ENCODE peak calls at places on chromosomes 4 and X, in four cellular contexts. K is heart left ventricle, U is ovary, N is WERI-Rb-1. P is an unnamed sample.

GRCh38 chr4:37431417-37431743 is 186.8 kb downstream of the NWD2 start:
- DNase-seq in K (no peak), N (no peak), U (no peak), P (no peak)

GRCh38 chr4:114036864-114037263 is 57.4 kb upstream of the ARSJ start:
- DNase-seq in K (no peak), U (no peak), N (no peak), P (no peak)

GRCh38 chrX:69257504-69258127 is 92.4 kb upstream of the PJA1 start:
- DNase-seq in K (no peak), N (no peak), U (no peak), P (no peak)

GRCh38 chrX:44244008-44244407 is 99.5 kb downstream of the EFHC2 start:
- DNase-seq in N (no peak), U (no peak), K (no peak), P (peak)

GRCh38 chr4:140004580-140005314 is 149.2 kb downstream of the MAML3 start:
- DNase-seq in N (peak), U (peak), K (peak), P (peak)

GRCh38 chr4:187865914-187866313 is 129.7 kb upstream of the ZFP42 start:
- DNase-seq in N (no peak), U (no peak), K (no peak), P (no peak)

GRCh38 chr4:155761916-155762315 is 3.1 kb downstream of the GUCY1B1 start:
- DNase-seq in K (no peak), N (no peak), U (no peak), P (no peak)

GRCh38 chr4:33149658-33150057 is 2429.5 kb downstream of the PCDH7 start:
- DNase-seq in K (no peak), N (no peak), U (no peak), P (no peak)

GRCh38 chrX:19879181-19879580 is 8.2 kb downstream of the SH3KBP1 start:
- DNase-seq in U (no peak), N (no peak), K (no peak), P (no peak)

GRCh38 chrX:147894332-147894870 is 17.3 kb upstream of the FMR1 start:
- DNase-seq in N (no peak), U (no peak), K (no peak), P (no peak)

GRCh38 chr4:102169345-102169744 is 175.9 kb downstream of the SLC39A8 start:
- DNase-seq in U (no peak), N (peak), K (no peak), P (no peak)

GRCh38 chr4:7067147-7067522 is 729 bp downstream of the GRPEL1 start:
- DNase-seq in K (peak), U (no peak), N (no peak), P (no peak)

GRCh38 chrX:7996414-7996813 is 69.2 kb upstream of the PNPLA4 start:
- DNase-seq in U (no peak), K (no peak), N (peak), P (no peak)

GRCh38 chr4:81030617-81031388 is at the start of gene BMP3:
- DNase-seq in U (peak), N (peak), K (no peak), P (no peak)

GRCh38 chr4:100108869-100109268 is 81.4 kb downstream of the DDIT4L start:
- DNase-seq in N (no peak), U (no peak), K (no peak), P (no peak)

GRCh38 chr4:971670-972500 is 1.5 kb downstream of the DGKQ start:
- DNase-seq in N (peak), K (no peak), U (no peak), P (no peak)

GRCh38 chr4:52173470-52174055 is 122.5 kb downstream of the SPATA18 start:
- DNase-seq in K (peak), U (peak), N (no peak), P (peak)

GRCh38 chrX:145549476-145549875 is 268.2 kb upstream of the SLITRK2 start:
- DNase-seq in U (no peak), K (no peak), N (no peak), P (no peak)

GRCh38 chr4:110503588-110504435 is 27.9 kb downstream of the ENPEP start:
- DNase-seq in N (no peak), K (no peak), U (no peak), P (no peak)

GRCh38 chrX:80306007-80306406 is 114.2 kb upstream of the TENT5D start:
- DNase-seq in K (no peak), N (no peak), U (no peak), P (no peak)

GRCh38 chr4:73731968-73732610 is 8.3 kb upstream of the CXCL8 start:
- DNase-seq in N (no peak), U (no peak), K (no peak), P (no peak)

GRCh38 chr4:106795326-106795725 is 240.8 kb downstream of the DKK2 start:
- DNase-seq in U (no peak), K (no peak), N (no peak), P (no peak)

GRCh38 chrX:130772313-130773140 is 130.5 kb downstream of the ENOX2 start:
- DNase-seq in U (no peak), K (no peak), N (no peak), P (peak)

GRCh38 chr4:61541474-61541873 is 341.3 kb downstream of the ADGRL3 start:
- DNase-seq in N (no peak), K (no peak), U (no peak), P (no peak)

GRCh38 chrX:34778961-34779360 is 121.9 kb upstream of the TMEM47 start:
- DNase-seq in U (no peak), N (no peak), K (no peak), P (peak)

GRCh38 chrX:65576160-65576559 is 41.6 kb upstream of the LAS1L start:
- DNase-seq in U (no peak), K (no peak), N (no peak), P (no peak)

GRCh38 chrX:30939928-30940327 is 50.9 kb upstream of the TAB3 start:
- DNase-seq in K (no peak), N (no peak), U (no peak), P (no peak)

GRCh38 chr4:41757521-41758156 is 9.1 kb upstream of the PHOX2B start:
- DNase-seq in U (no peak), N (no peak), K (no peak), P (no peak)

GRCh38 chrX:12950851-12951589 is 23.9 kb upstream of the TMSB4X start:
- DNase-seq in U (no peak), N (peak), K (peak), P (no peak)

GRCh38 chrX:37603938-37604409 is 32.5 kb downstream of the LANCL3 start:
- DNase-seq in K (peak), N (no peak), U (no peak), P (no peak)

GRCh38 chr4:139556735-139557505 is 901 bp upstream of the SETD7 start:
- DNase-seq in N (peak), K (peak), U (peak), P (no peak)

DNA sequence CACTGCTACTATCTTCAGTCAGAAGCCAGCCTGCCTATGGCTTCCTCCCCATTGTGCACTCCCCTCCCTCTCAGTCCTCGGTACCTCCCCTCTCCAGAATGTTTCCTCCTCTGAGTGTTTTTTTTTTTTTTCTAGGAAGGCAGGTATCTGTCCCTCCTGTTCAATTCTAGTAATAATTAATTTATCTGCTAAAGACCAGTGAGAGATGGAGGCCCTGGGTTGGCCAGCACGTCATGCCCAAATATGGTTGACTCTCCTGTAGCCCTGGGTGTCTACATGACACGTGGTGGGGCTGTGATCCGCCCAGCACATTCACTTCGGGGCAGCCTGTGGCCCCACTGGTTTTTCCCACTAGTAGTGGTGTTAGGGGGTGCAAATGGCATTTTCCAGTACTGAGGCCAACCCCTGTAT is 1.8 kb downstream of the FLNA start:
- DNase-seq in K (no peak), N (no peak), U (no peak), P (no peak)
- H3K4me3 ChIP-seq in K (no peak), N (no peak), U (peak), P (no peak)

GRCh38 chr4:77434299-77435092 is 171.1 kb upstream of the CXCL13 start:
- DNase-seq in U (peak), K (peak), N (no peak), P (no peak)

GRCh38 chr4:77437079-77437478 is 168.5 kb upstream of the CXCL13 start:
- DNase-seq in U (no peak), K (no peak), N (no peak), P (no peak)

GRCh38 chr4:77432702-77433101 is 172.9 kb upstream of the CXCL13 start:
- DNase-seq in K (no peak), N (no peak), U (no peak), P (no peak)

GRCh38 chr4:77430847-77431246 is 174.8 kb upstream of the CXCL13 start:
- DNase-seq in K (no peak), U (no peak), N (no peak), P (no peak)

DNA sequence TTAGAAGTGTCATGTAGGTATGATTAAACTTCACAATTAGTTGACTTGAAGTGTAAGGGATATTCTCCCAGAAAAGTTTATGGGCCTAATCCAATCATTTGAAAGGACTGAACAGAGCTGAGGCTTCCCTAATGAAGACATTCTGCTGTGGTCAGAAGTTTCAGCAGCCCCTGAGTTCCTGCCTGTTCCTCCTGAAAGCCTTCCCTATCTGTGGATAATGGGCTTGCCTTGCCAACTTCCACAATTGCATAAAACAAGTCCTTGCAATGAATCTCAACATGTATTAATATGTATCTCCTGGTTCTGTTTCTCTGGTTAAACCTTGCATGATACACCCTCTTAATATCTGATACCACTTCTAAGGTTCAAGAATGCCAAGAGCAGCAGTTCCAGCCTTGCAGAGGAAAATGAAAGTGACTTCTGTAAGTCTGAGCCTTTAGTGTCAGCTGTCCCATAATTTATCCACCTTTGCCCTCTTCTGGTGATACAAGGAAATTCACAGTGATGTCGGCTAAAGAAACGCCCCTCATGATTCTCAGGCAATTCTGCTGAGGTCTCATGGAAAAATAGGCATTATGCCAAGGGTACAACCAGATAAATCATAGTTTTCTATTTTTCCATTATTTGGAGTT is 172.4 kb upstream of the CXCL13 start:
- DNase-seq in U (no peak), K (no peak), N (peak), P (no peak)
- TF ChIP-seq CTCF in U (no peak), K (peak), N (peak), P (peak)

GRCh38 chr4:3462790-3463415 is at the start of gene DOK7:
- DNase-seq in U (no peak), K (peak), N (no peak), P (no peak)
- H3K4me3 ChIP-seq in U (peak), K (peak), N (no peak), P (peak)

DNA sequence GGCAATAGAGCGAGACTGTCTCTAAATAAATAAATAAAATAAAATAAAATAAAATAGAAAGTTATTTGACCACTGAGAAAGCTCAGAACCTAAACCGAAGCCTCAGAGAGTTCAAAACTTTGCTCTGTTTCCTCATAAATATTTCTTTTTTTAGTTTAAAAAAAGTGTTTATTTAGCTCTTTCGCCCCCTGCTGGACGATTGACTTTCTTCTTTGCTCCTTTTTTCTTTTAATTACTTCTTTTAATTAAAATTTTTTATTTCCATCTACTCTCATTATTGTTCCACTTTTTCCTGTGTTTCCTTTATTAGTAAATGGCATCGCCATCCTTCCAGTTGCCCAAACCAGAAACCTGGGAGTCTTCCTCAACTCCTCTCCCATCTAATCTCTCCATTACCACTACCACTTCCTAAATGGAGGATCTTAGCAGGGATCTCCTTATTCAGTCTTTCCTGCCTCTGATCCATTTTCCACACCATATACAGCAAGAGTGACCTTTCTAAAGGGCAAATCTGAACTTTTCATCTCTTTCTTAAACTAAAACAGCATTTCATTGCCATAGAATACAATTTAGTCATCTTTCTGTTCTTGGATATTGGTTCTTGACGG is 728 bp upstream of the IL13RA2 start:
- DNase-seq in K (no peak), U (no peak), N (no peak), P (no peak)
- TF ChIP-seq CTCF in K (no peak), U (no peak), N (peak), P (no peak)

DNA sequence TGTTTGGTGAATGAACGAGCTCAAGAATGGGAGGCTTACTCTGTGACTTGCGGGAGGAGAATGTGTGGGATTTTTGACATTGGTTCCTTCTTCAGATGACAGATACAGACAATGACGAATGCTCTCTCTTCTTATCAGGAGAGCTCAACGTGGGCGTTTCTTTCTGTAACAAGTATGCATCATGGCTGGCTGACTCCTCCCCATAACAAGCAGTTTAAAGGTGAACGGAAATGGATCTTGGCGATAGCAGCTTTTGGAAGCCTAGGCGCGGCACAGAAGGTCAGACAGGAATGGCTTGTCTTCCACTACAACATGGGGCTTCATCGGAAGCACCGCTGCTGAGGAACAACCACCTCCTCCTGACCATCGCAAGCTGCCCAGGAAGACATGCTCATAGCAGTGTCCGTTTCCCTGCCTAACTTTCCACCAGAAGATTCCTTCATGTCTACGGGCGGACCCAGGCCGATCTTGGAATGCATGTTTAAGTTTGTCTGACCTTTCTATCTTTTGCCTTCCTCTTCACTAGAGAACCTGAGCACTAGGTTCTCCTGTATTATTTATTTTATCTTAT is 18.3 kb upstream of the ACSL1 start:
- DNase-seq in K (no peak), U (no peak), N (no peak), P (no peak)
- H3K4me3 ChIP-seq in K (no peak), U (no peak), N (no peak), P (no peak)

DNA sequence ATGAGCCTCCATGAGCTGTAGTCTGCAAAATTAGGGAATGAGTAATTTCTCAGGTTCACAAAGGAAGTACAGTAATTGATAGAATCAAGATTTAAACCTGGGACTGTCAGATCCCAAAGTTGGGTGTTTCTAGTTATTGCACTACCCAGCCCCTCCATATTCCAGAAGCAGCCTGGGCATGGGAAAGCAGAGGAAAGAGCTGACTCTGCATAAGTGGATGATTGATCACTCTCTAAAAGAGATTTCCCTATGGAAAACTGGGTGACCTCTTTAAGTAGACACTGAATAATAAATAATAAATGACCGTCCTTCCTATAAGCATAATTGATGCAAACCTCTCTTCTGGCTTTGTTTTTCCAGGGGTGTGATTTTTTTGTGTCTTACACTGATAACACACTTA is 5.2 kb downstream of the NAAA start:
- DNase-seq in N (no peak), U (no peak), K (no peak), P (no peak)
- TF ChIP-seq CTCF in N (no peak), U (no peak), K (no peak), P (no peak)

DNA sequence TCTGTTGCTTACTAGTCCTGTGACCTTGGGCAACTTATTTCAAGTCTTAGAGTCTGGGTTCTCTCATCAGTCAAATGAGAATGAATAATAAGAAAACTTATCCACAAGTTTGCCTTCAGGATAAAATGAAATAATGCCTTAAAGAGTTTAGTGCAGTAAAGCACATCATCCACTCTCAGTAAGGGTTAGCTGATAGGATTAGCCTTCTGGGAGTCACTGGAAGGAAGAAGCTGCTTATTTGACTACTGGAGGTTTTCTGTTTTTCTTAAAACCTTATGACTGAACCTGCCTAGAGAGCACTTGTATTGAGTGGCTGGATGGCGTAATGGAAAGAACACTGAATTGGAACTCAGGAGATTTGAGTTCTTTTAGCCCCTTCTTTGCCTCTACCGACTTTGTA is 1.8 kb downstream of the RNF128 start:
- DNase-seq in U (no peak), N (no peak), K (no peak), P (no peak)
- H3K4me3 ChIP-seq in U (no peak), N (no peak), K (no peak), P (no peak)

GRCh38 chrX:52216541-52216940 is 31.9 kb downstream of the MAGED4 start:
- DNase-seq in U (no peak), N (no peak), K (no peak), P (no peak)

GRCh38 chrX:52220936-52221335 is 36.2 kb downstream of the MAGED4 start:
- DNase-seq in U (no peak), N (no peak), K (no peak), P (no peak)

GRCh38 chrX:52213276-52213675 is 28.6 kb downstream of the MAGED4 start:
- DNase-seq in N (no peak), U (no peak), K (no peak), P (no peak)

DNA sequence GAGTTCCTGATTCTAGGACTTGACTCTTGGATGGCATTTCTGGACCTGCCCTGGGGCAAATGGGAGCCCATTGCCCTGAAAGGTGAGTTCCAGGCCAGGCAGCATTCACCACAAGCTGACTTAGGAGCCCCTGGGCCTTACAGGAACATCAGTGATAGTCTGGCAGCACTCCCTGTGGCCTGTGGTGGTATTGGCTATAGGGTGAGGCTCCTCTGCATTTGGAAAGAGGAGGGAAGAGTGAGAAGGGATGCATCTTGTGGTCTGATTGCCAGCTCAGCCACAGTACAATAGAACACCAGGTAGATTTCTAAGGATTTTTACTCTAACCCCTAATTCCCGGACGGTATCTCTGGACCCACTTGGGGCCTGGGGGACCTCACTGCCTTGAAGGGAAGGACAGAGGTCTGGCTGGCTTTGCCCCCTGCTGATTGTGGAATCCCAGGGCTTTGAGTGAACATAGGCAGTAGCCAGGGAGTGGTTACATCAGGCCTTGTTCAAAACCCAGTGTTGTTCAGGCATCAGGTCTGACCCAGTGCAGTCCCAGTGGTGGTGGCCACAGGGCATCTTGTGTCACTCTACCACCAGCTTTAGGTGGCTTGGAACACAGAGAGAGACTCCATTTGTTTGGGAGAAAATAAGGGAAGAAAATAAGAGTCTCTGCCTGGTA is 32.9 kb downstream of the MAGED4 start:
- DNase-seq in U (no peak), N (no peak), K (no peak), P (no peak)
- TF ChIP-seq CTCF in U (no peak), N (no peak), K (no peak), P (peak)

GRCh38 chr4:26576171-26576829 is 7.6 kb upstream of the TBC1D19 start:
- DNase-seq in U (no peak), K (no peak), N (no peak), P (no peak)
- H3K4me3 ChIP-seq in U (no peak), K (no peak), N (no peak), P (no peak)

GRCh38 chr4:127997534-127998388 is 32.6 kb downstream of the ABHD18 start:
- DNase-seq in K (no peak), N (peak), U (no peak), P (peak)
- TF ChIP-seq CTCF in K (no peak), N (peak), U (no peak), P (peak)

P was measured in AG09309.